ENCODE peak calls at places on chromosome 1, in four cellular contexts. K is SK-N-SH, Q is H1, D is HCT116. C is an unnamed sample.

GRCh38 chr1:21841852-21842466 is 29.9 kb downstream of the LDLRAD2 start:
- DNase-seq in K (no peak), D (no peak), Q (no peak), C (no peak)

GRCh38 chr1:3219005-3219724 is 150.2 kb downstream of the PRDM16 start:
- DNase-seq in D (no peak), Q (no peak), K (peak), C (no peak)

GRCh38 chr1:11062965-11063401 is 3.2 kb upstream of the SRM start:
- DNase-seq in K (no peak), Q (no peak), D (no peak), C (no peak)

GRCh38 chr1:160022330-160023310 is 9.2 kb downstream of the PIGM start:
- DNase-seq in Q (no peak), D (no peak), K (no peak), C (no peak)

GRCh38 chr1:48610628-48611542 is 138.9 kb upstream of the SPATA6 start:
- DNase-seq in K (peak), D (no peak), Q (no peak), C (no peak)

GRCh38 chr1:106584663-106585062 is 471.8 kb upstream of the PRMT6 start:
- DNase-seq in D (no peak), K (no peak), Q (no peak), C (no peak)

GRCh38 chr1:6603424-6603850 is 768 bp upstream of the KLHL21 start:
- DNase-seq in Q (no peak), D (no peak), K (no peak), C (no peak)

GRCh38 chr1:214085325-214085724 is 97.6 kb downstream of the PROX1 start:
- DNase-seq in D (no peak), K (no peak), Q (no peak), C (no peak)

GRCh38 chr1:25684216-25684965 is 67.8 kb downstream of the MAN1C1 start:
- DNase-seq in D (no peak), K (no peak), Q (no peak), C (no peak)

GRCh38 chr1:65235867-65236805 is 73.2 kb upstream of the DNAJC6 start:
- DNase-seq in D (peak), Q (no peak), K (peak), C (peak)

GRCh38 chr1:207876129-207876528 is 34.8 kb downstream of the CD34 start:
- DNase-seq in Q (no peak), K (peak), D (no peak), C (no peak)

GRCh38 chr1:93758842-93759515 is 77.3 kb upstream of the BCAR3 start:
- DNase-seq in Q (no peak), K (peak), D (no peak), C (no peak)

GRCh38 chr1:5640845-5641244 is 351.4 kb downstream of the NPHP4 start:
- DNase-seq in Q (no peak), K (no peak), D (peak), C (no peak)

GRCh38 chr1:181137217-181137743 is 48.8 kb downstream of the IER5 start:
- DNase-seq in Q (no peak), K (no peak), D (no peak), C (no peak)

GRCh38 chr1:94622757-94623156 is 81.2 kb upstream of the F3 start:
- DNase-seq in Q (no peak), D (peak), K (no peak), C (no peak)

GRCh38 chr1:194062526-194062925 is 876.1 kb upstream of the B3GALT2 start:
- DNase-seq in Q (no peak), D (no peak), K (no peak), C (no peak)

GRCh38 chr1:58931024-58931423 is 147.2 kb upstream of the JUN start:
- DNase-seq in Q (no peak), D (no peak), K (no peak), C (no peak)

GRCh38 chr1:58934711-58935110 is 150.9 kb upstream of the JUN start:
- DNase-seq in Q (no peak), D (no peak), K (no peak), C (no peak)

GRCh38 chr1:58932820-58933598 is 149.2 kb upstream of the JUN start:
- DNase-seq in K (no peak), D (peak), Q (no peak), C (no peak)

GRCh38 chr1:58931761-58932160 is 147.9 kb upstream of the JUN start:
- DNase-seq in D (no peak), Q (no peak), K (no peak), C (no peak)

GRCh38 chr1:58933599-58933926 is 149.7 kb upstream of the JUN start:
- DNase-seq in Q (no peak), K (no peak), D (no peak), C (no peak)
- TF ChIP-seq YY1 in Q (no peak), K (no peak), D (no peak), C (no peak)

GRCh38 chr1:178724386-178724733 is 684 bp upstream of the RALGPS2 start:
- DNase-seq in K (no peak), D (no peak), Q (no peak), C (peak)
- TF ChIP-seq YY1 in K (no peak), D (no peak), Q (no peak), C (no peak)

GRCh38 chr1:205811660-205812059 is 1.3 kb downstream of the SLC41A1 start:
- DNase-seq in K (peak), D (no peak), Q (no peak), C (no peak)

GRCh38 chr1:205812271-205812877 is 624 bp downstream of the SLC41A1 start:
- DNase-seq in D (no peak), K (peak), Q (no peak), C (no peak)

GRCh38 chr1:205809942-205810345 is 3.1 kb downstream of the SLC41A1 start:
- DNase-seq in D (no peak), K (no peak), Q (no peak), C (no peak)

GRCh38 chr1:205810448-205811157 is 2.4 kb downstream of the SLC41A1 start:
- DNase-seq in D (no peak), Q (no peak), K (no peak), C (no peak)

GRCh38 chr1:205809469-205809868 is 3.5 kb downstream of the SLC41A1 start:
- DNase-seq in K (no peak), D (no peak), Q (no peak), C (no peak)
- TF ChIP-seq YY1 in K (no peak), D (no peak), Q (no peak), C (no peak)

DNA sequence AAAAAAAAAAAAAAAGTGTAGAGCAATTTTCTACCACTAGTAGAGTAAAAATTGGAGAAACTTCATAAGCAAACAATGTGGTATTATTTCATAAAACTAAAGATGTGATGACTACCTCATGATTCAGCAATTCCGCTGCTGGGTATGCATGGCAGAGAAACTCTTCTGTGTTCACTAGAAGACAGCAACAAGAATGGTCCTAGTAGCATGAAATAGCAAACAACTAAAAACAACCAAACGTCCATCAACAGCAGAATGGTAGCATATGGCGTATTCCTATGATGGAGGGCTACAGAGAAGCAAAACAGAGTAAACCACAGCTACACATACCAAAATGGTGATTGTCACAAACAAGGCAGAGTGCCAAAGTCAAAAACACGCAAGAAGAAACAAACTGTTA is 18.9 kb downstream of the HTR1D start:
- DNase-seq in Q (no peak), D (peak), K (no peak), C (no peak)
- TF ChIP-seq YY1 in Q (no peak), D (no peak), K (no peak), C (no peak)

C was measured in NT2/D1.